ENCODE peak calls at places on chromosomes 11 and 22, in nine cellular contexts. W is GM06990, L is fibroblast of lung, C is psoas muscle, G is activated gamma-delta T cell treated with Interleukin-2 at 50 U/mL for 16 hours, I is H54, Q is stromal cell of bone marrow, D is midbrain, F is SHP77. U is an unnamed sample.

GRCh38 chr11:117911694-117912093 is 17.5 kb downstream of the TMPRSS13 start:
- DNase-seq in W (no peak), L (no peak), C (no peak), G (no peak), I (no peak), Q (no peak), D (no peak), F (no peak), U (no peak)

GRCh38 chr11:66159585-66159984 is 89.5 kb downstream of the PACS1 start:
- DNase-seq in W (no peak), L (no peak), C (no peak), G (no peak), I (no peak), Q (no peak), D (no peak), F (no peak), U (no peak)

GRCh38 chr11:60918941-60919275 is 5.0 kb downstream of the TMEM109 start:
- DNase-seq in W (no peak), L (peak; percentile 18), C (no peak), G (no peak), I (no peak), Q (no peak), D (no peak), F (no peak), U (no peak)

GRCh38 chr11:116874251-116874650 is 36.8 kb upstream of the APOA1 start:
- DNase-seq in W (no peak), L (no peak), C (no peak), G (no peak), I (no peak), Q (no peak), D (no peak), F (no peak), U (no peak)

GRCh38 chr22:49659924-49660315 is 167.8 kb downstream of the BRD1 start:
- DNase-seq in W (no peak), L (no peak), C (no peak), G (no peak), I (no peak), Q (no peak), D (no peak), F (no peak), U (no peak)

GRCh38 chr11:36596880-36597279 is 1.2 kb downstream of the RAG2 start:
- DNase-seq in W (no peak), L (no peak), C (no peak), G (no peak), I (no peak), Q (no peak), D (no peak), F (no peak), U (no peak)

GRCh38 chr22:16586991-16587390 is 5.6 kb downstream of the CCT8L2 start:
- DNase-seq in W (no peak), L (no peak), C (no peak), G (no peak), I (no peak), Q (no peak), D (no peak), F (no peak), U (peak; percentile 1)

GRCh38 chr11:30192620-30193019 is 38.2 kb upstream of the FSHB start:
- DNase-seq in W (no peak), L (no peak), C (no peak), G (no peak), I (no peak), Q (no peak), D (no peak), F (no peak), U (no peak)

GRCh38 chr11:75733346-75734107 is 15.9 kb downstream of the MOGAT2 start:
- DNase-seq in W (no peak), L (no peak), C (no peak), G (no peak), I (no peak), Q (peak; percentile 13), D (peak; percentile 16), F (no peak), U (no peak)

GRCh38 chr11:31340903-31341572 is 28.5 kb downstream of the DCDC1 start:
- DNase-seq in W (no peak), L (peak; percentile 42), C (no peak), G (no peak), I (peak; percentile 4), Q (peak; percentile 2), D (no peak), F (no peak), U (peak; percentile 29)

GRCh38 chr11:126544311-126545056 is 189.0 kb downstream of the ST3GAL4 start:
- DNase-seq in W (no peak), L (peak; percentile 8), C (no peak), G (no peak), I (peak; percentile 23), Q (no peak), D (peak; percentile 65), F (no peak), U (no peak)

GRCh38 chr11:118412921-118413320 is 11.5 kb downstream of the ATP5MG start:
- DNase-seq in W (no peak), L (no peak), C (no peak), G (no peak), I (no peak), Q (no peak), D (no peak), F (no peak), U (no peak)

GRCh38 chr11:44261800-44262591 is 47.9 kb downstream of the ALX4 start:
- DNase-seq in W (no peak), L (no peak), C (no peak), G (no peak), I (no peak), Q (no peak), D (no peak), F (no peak), U (no peak)

GRCh38 chr11:76670475-76671235 is at the start of gene LRRC32:
- DNase-seq in W (peak; percentile 69), L (no peak), C (peak; percentile 77), G (no peak), I (no peak), Q (no peak), D (no peak), F (no peak), U (no peak)

GRCh38 chr11:96215094-96215782 is 127.8 kb downstream of the MAML2 start:
- DNase-seq in W (peak; percentile 72), L (peak; percentile 81), C (no peak), G (peak; percentile 36), I (no peak), Q (no peak), D (no peak), F (no peak), U (no peak)

GRCh38 chr11:57638005-57638760 is 11.5 kb downstream of the YPEL4 start:
- DNase-seq in W (no peak), L (peak; percentile 84), C (peak; percentile 70), G (no peak), I (peak; percentile 95), Q (peak; percentile 81), D (peak; percentile 40), F (no peak), U (no peak)

GRCh38 chr11:69825037-69825834 is 6.0 kb upstream of the FGF3 start:
- DNase-seq in W (no peak), L (no peak), C (peak; percentile 12), G (no peak), I (peak; percentile 96), Q (no peak), D (no peak), F (no peak), U (peak; percentile 51)

GRCh38 chr11:9208726-9209501 is 56.2 kb downstream of the DENND5A start:
- DNase-seq in W (peak; percentile 48), L (no peak), C (no peak), G (no peak), I (no peak), Q (no peak), D (no peak), F (no peak), U (no peak)

GRCh38 chr11:19880088-19880345 is 167.4 kb downstream of the NAV2 start:
- DNase-seq in W (no peak), L (no peak), C (no peak), G (no peak), I (no peak), Q (no peak), D (no peak), F (no peak), U (no peak)

GRCh38 chr22:18970180-18970947 is 34.3 kb upstream of the PRODH start:
- DNase-seq in W (no peak), L (no peak), C (peak; percentile 59), G (no peak), I (peak; percentile 35), Q (no peak), D (no peak), F (peak; percentile 9), U (no peak)

GRCh38 chr22:38180841-38181452 is 683 bp downstream of the PLA2G6 start:
- DNase-seq in W (peak; percentile 65), L (peak; percentile 23), C (peak; percentile 70), G (peak; percentile 37), I (no peak), Q (no peak), D (peak; percentile 65), F (peak; percentile 27), U (peak; percentile 44)

GRCh38 chr22:49202226-49202625 is 625.4 kb downstream of the BRD1 start:
- DNase-seq in W (no peak), L (no peak), C (no peak), G (no peak), I (no peak), Q (no peak), D (no peak), F (no peak), U (no peak)

GRCh38 chr22:22168190-22168940 is 76.2 kb upstream of the VPREB1 start:
- DNase-seq in W (peak; percentile 77), L (peak; percentile 91), C (no peak), G (no peak), I (no peak), Q (peak; percentile 6), D (no peak), F (peak; percentile 13), U (peak; percentile 56)

GRCh38 chr11:34351687-34352469 is 5.9 kb downstream of the ABTB2 start:
- DNase-seq in W (peak; percentile 40), L (no peak), C (no peak), G (no peak), I (no peak), Q (no peak), D (no peak), F (no peak), U (no peak)

GRCh38 chr11:121071456-121072236 is 29.4 kb upstream of the TECTA start:
- DNase-seq in W (no peak), L (no peak), C (no peak), G (no peak), I (no peak), Q (no peak), D (peak; percentile 45), F (no peak), U (no peak)